ENCODE peak calls at places on chromosomes 5 and 9, in four cellular contexts. A, Z, R and L are unnamed samples.

GRCh38 chr9:132239518-132239917 is 77.7 kb downstream of the NTNG2 start:
- DNase-seq in A (no peak), Z (no peak), R (no peak), L (no peak)

GRCh38 chr9:76905661-76905983 is 292 bp downstream of the PRUNE2 start:
- DNase-seq in A (no peak), Z (no peak), R (no peak), L (no peak)

GRCh38 chr5:20360243-20360642 is 372.2 kb upstream of the CDH18 start:
- DNase-seq in A (no peak), Z (no peak), R (no peak), L (no peak)

GRCh38 chr9:4866239-4866969 is 73.7 kb downstream of the RCL1 start:
- DNase-seq in A (no peak), Z (peak; percentile 73), R (no peak), L (no peak)

GRCh38 chr9:34675048-34675714 is 12.7 kb upstream of the CCL27 start:
- DNase-seq in A (peak; percentile 90), Z (peak; percentile 72), R (peak; percentile 25), L (peak; percentile 74)

GRCh38 chr5:137808503-137809135 is 54.5 kb upstream of the HNRNPA0 start:
- DNase-seq in A (no peak), Z (no peak), R (no peak), L (no peak)

GRCh38 chr9:38393128-38393809 is 767 bp downstream of the ALDH1B1 start:
- DNase-seq in A (no peak), Z (no peak), R (no peak), L (no peak)

GRCh38 chr5:127935398-127935797 is 148.2 kb upstream of the SLC12A2 start:
- DNase-seq in A (no peak), Z (no peak), R (no peak), L (no peak)

GRCh38 chr5:11912-12311 is 80.1 kb upstream of the PLEKHG4B start:
- DNase-seq in A (no peak), Z (peak; percentile 52), R (no peak), L (no peak)

GRCh38 chr5:10354048-10354872 is 765 bp downstream of the MARCHF6 start:
- DNase-seq in A (peak; percentile 71), Z (peak; percentile 69), R (peak; percentile 23), L (no peak)

GRCh38 chr9:121075251-121076036 is 689 bp downstream of the CNTRL start:
- DNase-seq in A (no peak), Z (peak; percentile 19), R (no peak), L (no peak)

DNA sequence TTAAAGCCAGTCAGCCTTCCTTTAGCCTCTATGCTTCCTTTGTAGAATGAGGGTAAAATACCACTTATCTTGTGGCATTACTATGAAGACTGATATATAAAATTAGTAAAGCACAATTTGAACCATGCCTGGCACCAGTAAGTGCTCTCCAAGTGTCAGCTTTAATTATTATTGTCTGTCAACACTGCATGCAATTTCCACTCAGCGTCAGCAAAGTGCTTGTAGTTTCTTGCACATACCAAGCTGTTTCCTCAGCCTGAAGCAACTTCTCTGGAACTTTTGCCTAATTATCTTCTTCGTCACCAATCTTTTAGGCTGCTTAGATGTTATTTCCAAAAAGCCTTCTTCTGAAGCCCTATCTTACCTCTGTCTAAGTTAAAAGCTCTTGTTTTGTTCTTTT is 177.3 kb downstream of the CDC42SE2 start:
- DNase-seq in A (no peak), Z (no peak), R (no peak), L (no peak)
- H3K36me3 ChIP-seq in A (peaks cover 52% of the 10 kb centered on the region), Z (peaks cover 16% of the 10 kb centered on the region), R (peaks cover 89% of the 10 kb centered on the region), L (peaks cover 3% of the 10 kb centered on the region)

DNA sequence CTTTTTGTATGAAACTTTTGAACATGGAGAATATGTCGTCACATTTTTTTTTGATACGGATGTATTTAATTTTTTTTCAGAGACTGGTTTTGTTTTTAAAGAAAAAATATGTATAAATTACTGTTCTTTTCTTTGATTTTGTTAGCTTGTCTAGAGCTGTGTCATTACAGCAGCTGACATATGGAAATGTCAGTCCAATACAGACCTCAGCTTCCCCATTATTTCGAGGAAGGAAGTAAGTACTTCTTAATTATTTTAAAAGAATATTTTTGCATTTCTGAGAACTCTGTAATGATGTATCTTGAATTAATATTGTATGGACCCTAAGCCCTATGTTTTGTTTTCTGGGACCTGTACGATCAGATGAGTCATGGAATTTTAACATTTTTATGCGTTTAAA is 7.6 kb downstream of the TENT2 start:
- DNase-seq in A (no peak), Z (no peak), R (no peak), L (no peak)
- H3K36me3 ChIP-seq in A (peaks cover 69% of the 10 kb centered on the region), Z (peaks cover 42% of the 10 kb centered on the region), R (peaks cover 92% of the 10 kb centered on the region), L (peaks cover 4% of the 10 kb centered on the region)

GRCh38 chr5:104913840-104914239 is 1351.3 kb upstream of the NUDT12 start:
- DNase-seq in A (no peak), Z (no peak), R (no peak), L (no peak)
- H3K36me3 ChIP-seq in A (no peaks in the 10 kb centered on the region), Z (no peaks in the 10 kb centered on the region), R (no peaks in the 10 kb centered on the region), L (no peaks in the 10 kb centered on the region)

DNA sequence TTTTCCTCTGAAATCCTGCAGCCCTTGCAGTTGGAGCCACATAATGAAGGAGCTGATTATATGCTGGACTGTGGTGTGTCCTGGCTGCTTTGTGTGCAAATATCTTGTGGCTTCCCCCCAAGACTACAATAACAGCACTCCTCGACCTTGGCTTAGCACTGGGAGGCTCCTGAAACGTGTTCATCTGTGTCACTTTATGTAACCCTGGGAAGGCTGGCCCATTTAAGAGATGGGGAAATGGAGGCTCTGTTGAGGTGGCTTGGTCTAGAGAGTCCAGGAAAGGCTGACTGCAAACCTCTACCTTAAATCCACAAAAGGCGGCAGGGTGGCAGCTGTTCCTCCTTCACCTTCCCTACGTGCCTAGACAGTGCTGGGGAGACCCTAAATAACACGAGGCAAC is 69.2 kb downstream of the SH3PXD2B start:
- DNase-seq in A (no peak), Z (no peak), R (no peak), L (no peak)
- H3K36me3 ChIP-seq in A (peaks cover 22% of the 10 kb centered on the region), Z (no peaks in the 10 kb centered on the region), R (no peaks in the 10 kb centered on the region), L (peaks cover 9% of the 10 kb centered on the region)

GRCh38 chr9:36903541-36904435 is 130.3 kb downstream of the PAX5 start:
- DNase-seq in A (peak; percentile 30), Z (peak; percentile 88), R (no peak), L (no peak)
- H3K36me3 ChIP-seq in A (no peaks in the 10 kb centered on the region), Z (no peaks in the 10 kb centered on the region), R (no peaks in the 10 kb centered on the region), L (no peaks in the 10 kb centered on the region)

DNA sequence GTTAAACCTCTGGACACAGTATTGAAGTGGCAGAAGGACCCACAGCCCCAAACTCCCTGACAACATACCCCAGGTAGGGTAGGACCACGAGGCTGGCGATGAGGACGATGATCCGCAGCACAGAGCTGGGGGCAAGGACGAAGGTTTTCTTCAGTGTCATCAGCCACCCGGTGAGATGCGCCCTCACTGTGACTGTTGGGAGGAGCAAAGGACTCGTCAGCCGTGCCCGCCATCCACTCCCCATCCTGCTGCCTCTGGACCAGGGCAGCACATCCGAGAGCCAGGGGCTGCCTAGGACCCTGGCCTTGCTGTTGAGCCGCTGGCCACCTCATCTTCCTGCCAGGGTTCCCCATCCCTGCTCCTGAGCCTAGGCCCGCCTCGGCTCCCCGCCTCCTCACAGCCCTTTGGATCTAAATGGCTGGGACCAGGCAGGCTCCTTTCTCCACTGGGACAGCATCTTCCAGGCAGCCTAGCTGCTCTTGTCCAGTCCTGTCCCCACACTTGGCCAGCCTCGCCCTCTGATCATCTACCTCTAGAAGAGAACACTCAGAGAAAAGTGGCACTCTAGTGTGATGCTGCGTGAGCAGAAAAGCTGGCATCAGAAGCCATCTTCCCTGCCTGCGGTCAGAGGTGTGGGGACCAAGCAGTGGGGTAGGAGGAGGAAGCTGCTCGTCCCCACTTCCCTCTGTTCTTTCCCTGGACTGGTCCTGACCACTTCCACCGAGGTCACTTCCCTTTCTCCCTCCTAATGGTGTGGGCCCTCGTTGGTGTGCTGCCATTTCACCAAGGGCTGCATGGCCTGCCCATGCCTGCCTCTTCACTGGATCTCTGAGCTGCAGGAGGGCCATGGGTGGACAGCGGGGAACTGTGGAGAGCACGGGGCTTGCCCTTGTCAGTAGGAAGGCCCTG is 49.2 kb downstream of the OTULIN start:
- DNase-seq in A (no peak), Z (no peak), R (no peak), L (no peak)
- H3K36me3 ChIP-seq in A (peaks cover 6% of the 10 kb centered on the region), Z (peaks cover 28% of the 10 kb centered on the region), R (peaks cover 76% of the 10 kb centered on the region), L (peaks cover 15% of the 10 kb centered on the region)

DNA sequence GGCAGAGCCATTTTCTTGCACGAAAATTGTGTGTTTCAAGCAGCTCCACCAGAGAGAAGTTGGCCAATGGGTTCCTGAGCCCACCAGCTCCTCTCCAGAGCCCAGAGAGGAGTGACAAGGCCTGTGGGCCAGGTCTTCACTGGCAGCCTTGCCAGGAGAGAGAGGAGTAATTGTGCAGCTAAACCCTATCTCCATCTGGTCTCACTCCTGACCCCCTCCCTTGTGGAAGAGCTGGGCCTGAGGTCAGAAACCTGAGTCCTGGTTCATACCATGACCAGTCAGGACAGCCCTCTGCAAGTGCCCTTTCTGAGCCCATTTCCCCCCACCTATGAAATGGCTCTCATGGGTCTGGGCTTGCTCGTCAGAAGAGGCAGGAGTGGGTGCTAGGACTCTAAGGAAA is 10.6 kb upstream of the SLC6A7 start:
- DNase-seq in A (no peak), Z (no peak), R (no peak), L (no peak)
- H3K36me3 ChIP-seq in A (no peaks in the 10 kb centered on the region), Z (no peaks in the 10 kb centered on the region), R (no peaks in the 10 kb centered on the region), L (no peaks in the 10 kb centered on the region)

DNA sequence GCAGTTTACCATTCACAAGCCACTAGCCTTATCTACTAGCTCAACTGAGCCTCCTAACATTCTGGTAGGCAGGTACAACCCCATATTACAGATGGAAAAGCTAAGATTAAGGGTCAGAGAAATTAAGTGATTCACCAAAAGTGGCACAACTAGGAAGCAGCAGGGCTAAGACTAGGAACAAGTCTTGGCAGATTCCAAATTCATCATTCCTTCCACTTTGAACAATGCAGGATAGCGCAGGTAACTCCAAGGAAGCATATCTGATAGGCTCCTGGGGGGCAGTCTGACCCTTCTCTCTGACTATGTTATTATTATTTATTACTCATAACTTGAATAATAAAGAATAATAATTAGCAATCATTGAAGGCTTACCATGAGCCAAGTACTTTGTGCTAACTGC is 8.5 kb downstream of the HBEGF start:
- DNase-seq in A (no peak), Z (no peak), R (no peak), L (no peak)
- H3K36me3 ChIP-seq in A (no peaks in the 10 kb centered on the region), Z (peaks cover 79% of the 10 kb centered on the region), R (no peaks in the 10 kb centered on the region), L (no peaks in the 10 kb centered on the region)

GRCh38 chr9:108099854-108100253 is 610.3 kb upstream of the KLF4 start:
- DNase-seq in A (peak; percentile 30), Z (peak; percentile 15), R (no peak), L (no peak)
- H3K36me3 ChIP-seq in A (no peaks in the 10 kb centered on the region), Z (no peaks in the 10 kb centered on the region), R (no peaks in the 10 kb centered on the region), L (no peaks in the 10 kb centered on the region)